ENCODE peak calls at places on chromosomes 7 and 10, in seven cellular contexts. O is fibroblast of mammary gland, Y is suprapubic skin, S is GM23338, X is IMR-90, H is left ventricle myocardium inferior, M is HFF-Myc. J is an unnamed sample.

GRCh38 chr7:133119067-133119466 is 37.2 kb upstream of the CHCHD3 start:
- DNase-seq in H (no peak), M (no peak), S (no peak), Y (no peak), O (no peak), X (no peak), J (no peak)

GRCh38 chr7:154409703-154410311 is 357.6 kb downstream of the DPP6 start:
- DNase-seq in O (no peak), Y (no peak), X (no peak), H (no peak), S (peak; percentile 5), M (no peak), J (peak; percentile 4)

GRCh38 chr7:135597926-135598305 is 40.2 kb downstream of the NUP205 start:
- DNase-seq in S (no peak), H (no peak), M (no peak), O (peak; percentile 16), Y (no peak), X (no peak), J (peak; percentile 3)

GRCh38 chr10:62851449-62851848 is 35.3 kb upstream of the EGR2 start:
- DNase-seq in H (no peak), Y (no peak), X (peak; percentile 1), O (peak; percentile 42), M (no peak), S (peak; percentile 78), J (peak; percentile 26)

GRCh38 chr10:79132681-79133381 is 64.1 kb downstream of the ZMIZ1 start:
- DNase-seq in X (no peak), Y (no peak), H (no peak), M (no peak), S (no peak), O (no peak), J (no peak)

GRCh38 chr7:84492128-84492527 is 297.5 kb upstream of the SEMA3A start:
- DNase-seq in M (no peak), X (no peak), Y (no peak), O (no peak), S (no peak), H (no peak), J (no peak)

GRCh38 chr7:2425749-2426148 is 22.3 kb downstream of the CHST12 start:
- DNase-seq in X (no peak), H (no peak), S (no peak), Y (no peak), M (no peak), O (no peak), J (no peak)

GRCh38 chr10:48885376-48885775 is 54.3 kb downstream of the LRRC18 start:
- DNase-seq in X (no peak), Y (no peak), O (peak; percentile 12), H (no peak), M (no peak), S (peak; percentile 43), J (peak; percentile 2)

GRCh38 chr7:21944616-21945373 is 904 bp downstream of the CDCA7L start:
- DNase-seq in Y (no peak), S (peak; percentile 86), O (peak; percentile 9), X (peak; percentile 5), M (no peak), H (peak; percentile 42), J (peak; percentile 38)

GRCh38 chr7:157389951-157390730 is 53.3 kb downstream of the DNAJB6 start:
- DNase-seq in X (no peak), M (no peak), Y (no peak), O (peak; percentile 71), H (no peak), S (no peak), J (peak; percentile 37)

GRCh38 chr10:89567566-89568245 is 32.3 kb upstream of the SLC16A12 start:
- DNase-seq in Y (no peak), O (no peak), S (no peak), H (no peak), X (peak; percentile 23), M (no peak), J (no peak)

GRCh38 chr7:159012353-159013069 is 132.2 kb downstream of the VIPR2 start:
- DNase-seq in M (no peak), H (peak; percentile 84), Y (no peak), X (no peak), S (no peak), O (no peak), J (peak; percentile 60)

GRCh38 chr7:66748791-66749190 is 8.3 kb downstream of the RABGEF1 start:
- DNase-seq in Y (no peak), M (no peak), X (no peak), O (no peak), S (no peak), H (peak; percentile 70), J (peak; percentile 27)

GRCh38 chr10:95277201-95277570 is 13.6 kb downstream of the PDLIM1 start:
- DNase-seq in M (no peak), S (no peak), Y (no peak), H (no peak), X (no peak), O (no peak), J (no peak)

GRCh38 chr10:62153191-62153590 is 115.5 kb downstream of the RTKN2 start:
- DNase-seq in Y (no peak), H (no peak), M (no peak), X (peak; percentile 85), S (no peak), O (peak; percentile 83), J (peak; percentile 75)

GRCh38 chr10:32980558-32981468 is 22.8 kb upstream of the ITGB1 start:
- DNase-seq in S (peak; percentile 91), M (peak; percentile 91), X (peak; percentile 100), Y (peak; percentile 94), H (peak; percentile 86), O (peak; percentile 100), J (peak; percentile 98)

GRCh38 chr7:6175642-6176041 is 96.8 kb downstream of the CYTH3 start:
- DNase-seq in X (peak; percentile 57), O (peak; percentile 80), H (no peak), M (no peak), Y (no peak), S (no peak), J (peak; percentile 85)

GRCh38 chr7:22907805-22908204 is 85.2 kb upstream of the TOMM7 start:
- DNase-seq in S (no peak), H (no peak), O (no peak), Y (no peak), X (no peak), M (no peak), J (no peak)

GRCh38 chr7:57215423-57215822 is 83.2 kb upstream of the ZNF479 start:
- DNase-seq in O (no peak), X (no peak), M (no peak), Y (no peak), H (no peak), S (no peak), J (no peak)

GRCh38 chr10:21208666-21209316 is 311.7 kb upstream of the NEBL start:
- DNase-seq in M (no peak), S (peak; percentile 32), Y (no peak), O (no peak), X (no peak), H (no peak), J (no peak)

GRCh38 chr10:33115720-33116119 is 157.7 kb upstream of the ITGB1 start:
- DNase-seq in Y (no peak), O (peak; percentile 51), S (no peak), M (no peak), H (no peak), X (peak; percentile 63), J (peak; percentile 33)

GRCh38 chr10:44306762-44307161 is 78.1 kb downstream of the CXCL12 start:
- DNase-seq in M (no peak), X (no peak), O (no peak), H (no peak), S (peak; percentile 72), Y (no peak), J (no peak)
- TF ChIP-seq CTCF in M (peak; percentile 34), X (peak; percentile 13), O (peak; percentile 8), H (peak; percentile 49), S (peak; percentile 47), Y (no peak), J (peak; percentile 17)

GRCh38 chr7:37304926-37305325 is 143.7 kb downstream of the ELMO1 start:
- DNase-seq in Y (no peak), X (no peak), O (no peak), M (no peak), H (no peak), S (no peak), J (no peak)

GRCh38 chr7:37312608-37313007 is 136.1 kb downstream of the ELMO1 start:
- DNase-seq in M (no peak), S (no peak), Y (no peak), O (no peak), X (no peak), H (no peak), J (no peak)

GRCh38 chr7:37315752-37316711 is 132.6 kb downstream of the ELMO1 start:
- DNase-seq in X (no peak), S (no peak), O (peak; percentile 11), Y (no peak), H (no peak), M (no peak), J (peak; percentile 5)

GRCh38 chr7:37311282-37311868 is 137.3 kb downstream of the ELMO1 start:
- DNase-seq in H (no peak), X (peak; percentile 7), Y (peak; percentile 67), M (no peak), O (peak; percentile 49), S (no peak), J (peak; percentile 1)

GRCh38 chr7:37310322-37311080 is 138.2 kb downstream of the ELMO1 start:
- DNase-seq in Y (no peak), H (no peak), S (no peak), X (no peak), M (no peak), O (no peak), J (no peak)
- H3K4me3 ChIP-seq in Y (no peak overlapping the region), H (no peak overlapping the region), S (no peak overlapping the region), X (no peak overlapping the region), M (no peak overlapping the region), O (no peak overlapping the region), J (no peak overlapping the region)

GRCh38 chr7:103887853-103888602 is 101.4 kb downstream of the RELN start:
- DNase-seq in S (peak; percentile 19), H (no peak), O (peak; percentile 8), Y (no peak), M (no peak), X (peak; percentile 57), J (peak; percentile 85)
- TF ChIP-seq CTCF in S (peak; percentile 12), H (no peak), O (peak; percentile 27), Y (no peak), M (no peak), X (peak; percentile 3), J (peak; percentile 15)

DNA sequence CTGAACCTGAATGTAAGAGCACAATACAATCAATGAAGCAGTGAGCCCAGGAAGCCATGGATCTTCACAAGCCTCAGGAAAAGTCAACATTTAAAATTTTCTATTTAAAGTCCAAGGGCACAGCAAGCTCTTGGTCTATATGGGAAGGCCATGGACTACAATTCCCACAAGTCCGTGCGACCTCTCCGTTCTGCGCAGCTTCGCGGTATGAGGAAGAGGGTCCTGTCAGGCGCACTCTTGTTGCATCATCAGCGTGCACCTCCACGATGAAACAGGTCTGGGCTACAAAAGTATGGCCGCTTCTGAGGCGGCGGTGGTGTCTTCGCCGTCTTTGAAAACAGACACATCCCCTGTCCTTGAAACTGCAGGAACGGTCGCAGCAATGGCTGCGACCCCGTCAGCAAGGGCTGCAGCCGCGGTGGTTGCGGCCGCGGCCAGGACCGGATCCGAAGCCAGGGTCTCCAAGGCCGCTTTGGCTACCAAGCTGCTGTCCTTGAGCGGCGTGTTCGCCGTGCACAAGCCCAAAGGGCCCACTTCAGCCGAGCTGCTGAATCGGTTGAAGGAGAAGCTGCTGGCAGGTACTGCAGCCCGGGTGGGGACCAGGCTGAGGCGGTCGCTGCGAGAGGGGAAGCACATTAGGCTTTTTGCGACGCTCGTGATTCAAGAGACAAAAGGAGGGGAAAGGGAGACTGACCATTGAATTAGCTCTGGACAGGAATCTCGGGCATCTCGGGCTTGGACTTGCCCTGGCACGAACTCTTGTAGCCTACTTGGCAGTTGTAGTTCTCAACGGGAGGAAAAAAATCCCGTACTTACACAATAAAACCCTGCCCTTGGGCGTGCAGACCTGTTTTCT is at the start of gene TRUB1:
- DNase-seq in Y (peak; percentile 93), H (peak; percentile 92), S (peak; percentile 98), M (peak; percentile 85), X (peak; percentile 98), O (peak; percentile 96), J (peak; percentile 97)
- H3K4me3 ChIP-seq in Y (peak within 1 kb of the TSS; percentile 91), H (peak within 1 kb of the TSS; percentile 96), S (peak within 1 kb of the TSS; percentile 74), M (peak within 1 kb of the TSS; percentile 73), X (peak within 1 kb of the TSS; percentile 72), O (peak within 1 kb of the TSS; percentile 98), J (peak within 1 kb of the TSS; percentile 97)